ENCODE peak calls at places on chromosomes 6 and 20, in four cellular contexts. B is ovary, L is uterus, U is body of pancreas. G is an unnamed sample.

GRCh38 chr6:123808556-123808955 is 4.9 kb downstream of the NKAIN2 start:
- DNase-seq in U (peak; percentile 9), L (no peak), B (no peak), G (no peak)

GRCh38 chr6:158654498-158654897 is 4.6 kb downstream of the SYTL3 start:
- DNase-seq in L (peak; percentile 85), U (peak; percentile 35), B (peak; percentile 84), G (peak; percentile 14)

GRCh38 chr6:130676077-130676772 is 151.0 kb upstream of the SMLR1 start:
- DNase-seq in B (peak; percentile 74), L (peak; percentile 37), U (peak; percentile 17), G (no peak)

GRCh38 chr6:101818056-101818455 is 424.5 kb downstream of the GRIK2 start:
- DNase-seq in B (no peak), L (no peak), U (no peak), G (no peak)

GRCh38 chr20:48945840-48946514 is 24.5 kb downstream of the ARFGEF2 start:
- DNase-seq in U (peak; percentile 70), B (no peak), L (no peak), G (no peak)

GRCh38 chr6:170208651-170209353 is 82.1 kb downstream of the DLL1 start:
- DNase-seq in U (no peak), L (peak; percentile 6), B (no peak), G (no peak)

GRCh38 chr6:18260448-18261106 is 3.8 kb downstream of the DEK start:
- DNase-seq in L (no peak), U (no peak), B (no peak), G (no peak)

GRCh38 chr6:82484737-82485650 is 121.4 kb downstream of the TPBG start:
- DNase-seq in U (no peak), L (no peak), B (no peak), G (no peak)

GRCh38 chr6:136975089-136975715 is 53.1 kb downstream of the SLC35D3 start:
- DNase-seq in L (no peak), B (no peak), U (no peak), G (no peak)

GRCh38 chr6:67133973-67134372 is 1426.9 kb upstream of the EYS start:
- DNase-seq in B (no peak), L (no peak), U (no peak), G (no peak)

GRCh38 chr6:86357877-86358276 is 579.5 kb upstream of the HTR1E start:
- DNase-seq in B (no peak), L (no peak), U (no peak), G (no peak)

GRCh38 chr20:6767536-6768227 is at the start of gene BMP2:
- DNase-seq in B (peak; percentile 21), L (no peak), U (peak; percentile 77), G (no peak)

GRCh38 chr6:149862901-149863595 is 1.1 kb downstream of the LRP11 start:
- DNase-seq in U (peak; percentile 86), L (peak; percentile 49), B (peak; percentile 37), G (no peak)

GRCh38 chr6:114650891-114651290 is 308.1 kb upstream of the HS3ST5 start:
- DNase-seq in B (no peak), U (no peak), L (no peak), G (no peak)

GRCh38 chr6:105136433-105137350 is 43.1 kb downstream of the POPDC3 start:
- DNase-seq in B (peak; percentile 43), L (peak; percentile 43), U (peak; percentile 51), G (no peak)

GRCh38 chr6:7691675-7692452 is 34.0 kb upstream of the BMP6 start:
- DNase-seq in L (no peak), B (no peak), U (no peak), G (no peak)

GRCh38 chr20:48026981-48027592 is 241.8 kb upstream of the SULF2 start:
- DNase-seq in B (peak; percentile 25), L (no peak), U (no peak), G (no peak)

GRCh38 chr20:19990911-19991707 is 26.1 kb upstream of the NAA20 start:
- DNase-seq in U (no peak), L (no peak), B (no peak), G (no peak)

GRCh38 chr6:503610-504362 is 112.2 kb downstream of the IRF4 start:
- DNase-seq in U (no peak), L (no peak), B (no peak), G (no peak)

GRCh38 chr6:27471365-27472115 is 1.4 kb downstream of the ZNF184 start:
- DNase-seq in U (no peak), L (no peak), B (no peak), G (no peak)

GRCh38 chr6:47687432-47687831 is 10.9 kb upstream of the ADGRF4 start:
- DNase-seq in U (no peak), B (no peak), L (no peak), G (no peak)

GRCh38 chr20:25081730-25082497 is at the start of gene VSX1:
- DNase-seq in L (no peak), U (peak; percentile 27), B (no peak), G (no peak)

GRCh38 chr6:46677314-46677654 is 10.4 kb upstream of the TDRD6 start:
- DNase-seq in L (no peak), B (no peak), U (no peak), G (no peak)
- TF ChIP-seq CTCF in L (no peak), B (no peak), U (peak; percentile 6), G (peak; percentile 12)

DNA sequence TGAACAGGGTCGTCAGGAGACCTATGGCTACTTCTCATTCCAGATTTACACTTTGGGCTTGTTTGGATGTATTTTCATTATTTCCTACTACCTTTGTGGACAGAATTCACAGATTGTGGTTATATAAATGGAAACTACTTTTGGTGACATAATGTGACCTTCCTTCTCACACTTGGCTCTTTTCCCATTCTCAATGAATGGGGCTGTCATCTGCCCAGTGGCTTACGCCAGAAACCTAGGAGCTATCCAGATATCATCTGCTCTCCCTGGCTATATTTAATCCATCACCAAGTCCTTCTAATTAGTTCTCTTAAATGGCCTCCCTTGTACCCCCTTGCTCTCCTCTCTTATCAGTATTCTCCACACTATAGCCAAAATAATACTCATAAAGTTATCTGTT is 1606.8 kb downstream of the KHDRBS2 start:
- DNase-seq in B (no peak), U (no peak), L (no peak), G (no peak)
- H3K9me3 ChIP-seq in B (no peaks in the 10 kb centered on the region), U (no peaks in the 10 kb centered on the region), L (no peaks in the 10 kb centered on the region), G (no peaks in the 10 kb centered on the region)

GRCh38 chr6:5007531-5007930 is 3.7 kb upstream of the RPP40 start:
- DNase-seq in B (no peak), U (no peak), L (no peak), G (no peak)

GRCh38 chr6:4999586-4999985 is 4.3 kb downstream of the RPP40 start:
- DNase-seq in L (no peak), U (no peak), B (no peak), G (no peak)

GRCh38 chr6:5004373-5005037 is 668 bp upstream of the RPP40 start:
- DNase-seq in B (no peak), U (no peak), L (no peak), G (no peak)

GRCh38 chr6:5006182-5006581 is 2.3 kb upstream of the RPP40 start:
- DNase-seq in L (no peak), B (no peak), U (no peak), G (no peak)

GRCh38 chr6:5003604-5004372 is at the start of gene RPP40:
- DNase-seq in U (peak; percentile 97), B (peak; percentile 97), L (peak; percentile 97), G (peak; percentile 77)
- TF ChIP-seq POLR2A in U (peak; percentile 27), B (peak; percentile 46), L (peak; percentile 40), G (no peak)

DNA sequence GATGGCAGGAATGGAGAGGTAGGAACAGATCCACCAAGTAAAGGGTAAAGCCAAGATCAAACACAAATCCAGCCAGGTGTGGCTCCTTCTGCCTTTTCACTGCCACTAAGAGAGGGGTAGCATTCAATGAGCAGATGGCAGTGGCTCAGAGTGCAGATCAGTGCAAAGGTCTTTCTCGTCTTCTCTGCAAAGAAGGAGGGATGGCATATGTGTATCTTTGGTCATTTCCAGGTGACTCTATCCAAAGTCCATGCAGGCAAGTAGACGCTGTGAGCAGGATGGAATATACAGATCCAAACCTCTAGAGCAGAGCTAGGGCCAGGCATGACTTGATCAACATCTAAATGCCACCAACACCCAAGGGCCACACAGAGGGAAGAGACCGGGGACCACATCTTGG is 6.9 kb downstream of the BANF2 start:
- DNase-seq in L (no peak), B (no peak), U (peak; percentile 1), G (no peak)
- TF ChIP-seq CTCF in L (no peak), B (no peak), U (no peak), G (no peak)

GRCh38 chr6:41664271-41664670 is 26.0 kb downstream of the MDFI start:
- DNase-seq in U (no peak), L (no peak), B (no peak), G (no peak)
- H3K9me3 ChIP-seq in U (no peaks in the 10 kb centered on the region), L (no peaks in the 10 kb centered on the region), B (no peaks in the 10 kb centered on the region), G (no peaks in the 10 kb centered on the region)

GRCh38 chr20:62413025-62413580 is 6.0 kb upstream of the CABLES2 start:
- DNase-seq in B (no peak), L (no peak), U (no peak), G (no peak)

GRCh38 chr20:62412194-62413024 is 5.3 kb upstream of the CABLES2 start:
- DNase-seq in B (no peak), L (no peak), U (no peak), G (no peak)

GRCh38 chr20:62409935-62410741 is 3.1 kb upstream of the CABLES2 start:
- DNase-seq in U (peak; percentile 89), L (peak; percentile 62), B (peak; percentile 67), G (no peak)

GRCh38 chr20:62410742-62411478 is 3.8 kb upstream of the CABLES2 start:
- DNase-seq in U (no peak), L (no peak), B (no peak), G (no peak)

GRCh38 chr20:62411479-62412193 is 4.6 kb upstream of the CABLES2 start:
- DNase-seq in L (no peak), B (no peak), U (no peak), G (no peak)
- TF ChIP-seq POLR2A in L (no peak), B (no peak), U (no peak), G (no peak)

DNA sequence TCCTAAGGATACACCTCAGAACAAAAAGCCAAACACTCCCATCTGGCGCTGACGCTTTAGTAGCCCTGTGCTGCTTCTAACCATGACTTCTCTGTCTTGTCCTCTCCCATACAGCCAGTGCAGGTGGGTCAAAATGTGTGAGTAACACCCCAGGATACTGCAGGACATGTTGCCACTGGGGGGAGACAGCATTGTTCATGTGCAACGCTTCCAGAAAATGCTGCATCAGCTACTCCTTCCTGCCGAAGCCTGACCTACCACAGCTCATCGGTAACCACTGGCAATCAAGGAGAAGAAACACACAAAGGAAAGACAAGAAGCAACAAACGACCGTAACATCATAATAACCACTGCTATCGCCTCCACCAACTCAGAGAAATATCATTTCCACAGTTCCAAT is 1.4 kb downstream of the DEFB132 start:
- DNase-seq in U (peak; percentile 13), L (no peak), B (no peak), G (no peak)
- TF ChIP-seq CTCF in U (peak; percentile 15), L (no peak), B (no peak), G (no peak)

GRCh38 chr6:147504848-147505247 is 3.6 kb upstream of the SAMD5 start:
- DNase-seq in L (no peak), B (no peak), U (no peak), G (no peak)
- H3K9me3 ChIP-seq in L (no peaks in the 10 kb centered on the region), B (no peaks in the 10 kb centered on the region), U (no peaks in the 10 kb centered on the region), G (no peaks in the 10 kb centered on the region)

G was measured in esophagus squamous epithelium.